ENCODE peak calls at places on chromosomes 11 and 22, in seven cellular contexts. One of them, this sample, is unnamed. For H3K36me3, the result is how much of the 10 kb centered on the place peaks cover.

GRCh38 chr11:124644426-124645280 is 22.0 kb downstream of the TBRG1 start:
- DNase-seq in heart left ventricle: peak
- DNase-seq in CD8-positive, alpha-beta T cell: peak
- DNase-seq in HCT116: peak
- DNase-seq in mammary epithelial cell: peak
- DNase-seq in fibroblast of lung: peak
- DNase-seq in left ventricle myocardium inferior: peak
- DNase-seq in this sample: peak

GRCh38 chr22:36781656-36782627 is 6.0 kb upstream of the IFT27 start:
- DNase-seq in heart left ventricle: peak
- DNase-seq in CD8-positive, alpha-beta T cell: peak
- DNase-seq in HCT116: peak
- DNase-seq in mammary epithelial cell: peak
- DNase-seq in fibroblast of lung: peak
- DNase-seq in left ventricle myocardium inferior: peak
- DNase-seq in this sample: peak

GRCh38 chr22:29842740-29843139 is 4.7 kb upstream of the ASCC2 start:
- DNase-seq in heart left ventricle: no peak
- DNase-seq in CD8-positive, alpha-beta T cell: no peak
- DNase-seq in HCT116: no peak
- DNase-seq in mammary epithelial cell: peak
- DNase-seq in fibroblast of lung: peak
- DNase-seq in left ventricle myocardium inferior: no peak
- DNase-seq in this sample: peak

GRCh38 chr11:16739326-16739875 is 954 bp downstream of the C11orf58 start:
- DNase-seq in heart left ventricle: no peak
- DNase-seq in CD8-positive, alpha-beta T cell: no peak
- DNase-seq in HCT116: no peak
- DNase-seq in mammary epithelial cell: peak
- DNase-seq in fibroblast of lung: peak
- DNase-seq in left ventricle myocardium inferior: no peak
- DNase-seq in this sample: no peak

GRCh38 chr11:81036168-81036870 is 1595.5 kb upstream of the TENM4 start:
- DNase-seq in heart left ventricle: no peak
- DNase-seq in CD8-positive, alpha-beta T cell: no peak
- DNase-seq in HCT116: no peak
- DNase-seq in mammary epithelial cell: no peak
- DNase-seq in fibroblast of lung: no peak
- DNase-seq in left ventricle myocardium inferior: no peak
- DNase-seq in this sample: no peak

GRCh38 chr11:68661014-68661413 is 23.3 kb upstream of the GAL start:
- DNase-seq in heart left ventricle: no peak
- DNase-seq in CD8-positive, alpha-beta T cell: no peak
- DNase-seq in HCT116: no peak
- DNase-seq in mammary epithelial cell: no peak
- DNase-seq in fibroblast of lung: no peak
- DNase-seq in left ventricle myocardium inferior: no peak
- DNase-seq in this sample: no peak

GRCh38 chr22:18952022-18952421 is 15.9 kb upstream of the PRODH start:
- DNase-seq in heart left ventricle: peak
- DNase-seq in CD8-positive, alpha-beta T cell: no peak
- DNase-seq in HCT116: no peak
- DNase-seq in mammary epithelial cell: no peak
- DNase-seq in fibroblast of lung: no peak
- DNase-seq in left ventricle myocardium inferior: no peak
- DNase-seq in this sample: no peak

GRCh38 chr11:100574894-100575769 is 112.0 kb upstream of the ARHGAP42 start:
- DNase-seq in heart left ventricle: no peak
- DNase-seq in CD8-positive, alpha-beta T cell: no peak
- DNase-seq in HCT116: peak
- DNase-seq in mammary epithelial cell: peak
- DNase-seq in fibroblast of lung: peak
- DNase-seq in left ventricle myocardium inferior: no peak
- DNase-seq in this sample: peak

GRCh38 chr22:49769691-49770315 is 57.9 kb downstream of the BRD1 start:
- DNase-seq in heart left ventricle: no peak
- DNase-seq in CD8-positive, alpha-beta T cell: no peak
- DNase-seq in HCT116: no peak
- DNase-seq in mammary epithelial cell: no peak
- DNase-seq in fibroblast of lung: no peak
- DNase-seq in left ventricle myocardium inferior: peak
- DNase-seq in this sample: no peak

GRCh38 chr22:18031670-18032454 is 7.5 kb upstream of the MICAL3 start:
- DNase-seq in heart left ventricle: peak
- DNase-seq in CD8-positive, alpha-beta T cell: no peak
- DNase-seq in HCT116: peak
- DNase-seq in mammary epithelial cell: peak
- DNase-seq in fibroblast of lung: peak
- DNase-seq in left ventricle myocardium inferior: peak
- DNase-seq in this sample: peak

GRCh38 chr11:88175707-88176066 is 444 bp upstream of the RAB38 start:
- DNase-seq in heart left ventricle: no peak
- DNase-seq in CD8-positive, alpha-beta T cell: no peak
- DNase-seq in HCT116: no peak
- DNase-seq in mammary epithelial cell: no peak
- DNase-seq in fibroblast of lung: peak
- DNase-seq in left ventricle myocardium inferior: no peak
- DNase-seq in this sample: no peak

GRCh38 chr22:35173655-35174054 is 83.6 kb upstream of the HMGXB4 start:
- DNase-seq in heart left ventricle: no peak
- DNase-seq in CD8-positive, alpha-beta T cell: no peak
- DNase-seq in HCT116: no peak
- DNase-seq in mammary epithelial cell: no peak
- DNase-seq in fibroblast of lung: no peak
- DNase-seq in left ventricle myocardium inferior: no peak
- DNase-seq in this sample: no peak

GRCh38 chr11:15779518-15779917 is 576.8 kb downstream of the SOX6 start:
- DNase-seq in heart left ventricle: no peak
- DNase-seq in CD8-positive, alpha-beta T cell: no peak
- DNase-seq in HCT116: no peak
- DNase-seq in mammary epithelial cell: no peak
- DNase-seq in fibroblast of lung: no peak
- DNase-seq in left ventricle myocardium inferior: no peak
- DNase-seq in this sample: no peak

GRCh38 chr22:27238935-27239510 is 562.5 kb downstream of the MN1 start:
- DNase-seq in heart left ventricle: peak
- DNase-seq in CD8-positive, alpha-beta T cell: no peak
- DNase-seq in HCT116: no peak
- DNase-seq in mammary epithelial cell: peak
- DNase-seq in fibroblast of lung: peak
- DNase-seq in left ventricle myocardium inferior: peak
- DNase-seq in this sample: peak

GRCh38 chr11:66462911-66463310 is 3.8 kb upstream of the PELI3 start:
- DNase-seq in heart left ventricle: no peak
- DNase-seq in CD8-positive, alpha-beta T cell: no peak
- DNase-seq in HCT116: no peak
- DNase-seq in mammary epithelial cell: no peak
- DNase-seq in fibroblast of lung: no peak
- DNase-seq in left ventricle myocardium inferior: no peak
- DNase-seq in this sample: peak

GRCh38 chr22:19723165-19723989 is at the start of gene GP1BB:
- DNase-seq in heart left ventricle: peak
- DNase-seq in CD8-positive, alpha-beta T cell: no peak
- DNase-seq in HCT116: no peak
- DNase-seq in mammary epithelial cell: no peak
- DNase-seq in fibroblast of lung: no peak
- DNase-seq in left ventricle myocardium inferior: peak
- DNase-seq in this sample: no peak

GRCh38 chr11:10875430-10876021 is 17.7 kb upstream of the ZBED5 start:
- DNase-seq in heart left ventricle: no peak
- DNase-seq in CD8-positive, alpha-beta T cell: no peak
- DNase-seq in HCT116: no peak
- DNase-seq in mammary epithelial cell: no peak
- DNase-seq in fibroblast of lung: no peak
- DNase-seq in left ventricle myocardium inferior: no peak
- DNase-seq in this sample: peak

GRCh38 chr11:9716275-9717039 is 52.6 kb downstream of the SWAP70 start:
- DNase-seq in heart left ventricle: peak
- DNase-seq in CD8-positive, alpha-beta T cell: no peak
- DNase-seq in HCT116: no peak
- DNase-seq in mammary epithelial cell: no peak
- DNase-seq in fibroblast of lung: peak
- DNase-seq in left ventricle myocardium inferior: no peak
- DNase-seq in this sample: peak

GRCh38 chr11:1750840-1751520 is 585 bp upstream of the IFITM10 start:
- DNase-seq in heart left ventricle: no peak
- DNase-seq in CD8-positive, alpha-beta T cell: no peak
- DNase-seq in HCT116: no peak
- DNase-seq in mammary epithelial cell: no peak
- DNase-seq in fibroblast of lung: no peak
- DNase-seq in left ventricle myocardium inferior: no peak
- DNase-seq in this sample: no peak

GRCh38 chr22:46000081-46001027 is 23.4 kb upstream of the WNT7B start:
- DNase-seq in heart left ventricle: no peak
- DNase-seq in CD8-positive, alpha-beta T cell: no peak
- DNase-seq in HCT116: no peak
- DNase-seq in mammary epithelial cell: no peak
- DNase-seq in fibroblast of lung: no peak
- DNase-seq in left ventricle myocardium inferior: peak
- DNase-seq in this sample: no peak

GRCh38 chr22:46001426-46002106 is 24.6 kb upstream of the WNT7B start:
- DNase-seq in heart left ventricle: peak
- DNase-seq in CD8-positive, alpha-beta T cell: no peak
- DNase-seq in HCT116: no peak
- DNase-seq in mammary epithelial cell: no peak
- DNase-seq in fibroblast of lung: no peak
- DNase-seq in left ventricle myocardium inferior: peak
- DNase-seq in this sample: no peak

GRCh38 chr22:46002757-46003270 is 25.9 kb upstream of the WNT7B start:
- DNase-seq in heart left ventricle: no peak
- DNase-seq in CD8-positive, alpha-beta T cell: no peak
- DNase-seq in HCT116: no peak
- DNase-seq in mammary epithelial cell: no peak
- DNase-seq in fibroblast of lung: peak
- DNase-seq in left ventricle myocardium inferior: peak
- DNase-seq in this sample: no peak

GRCh38 chr22:45999379-45999971 is 22.5 kb upstream of the WNT7B start:
- DNase-seq in heart left ventricle: no peak
- DNase-seq in CD8-positive, alpha-beta T cell: no peak
- DNase-seq in HCT116: no peak
- DNase-seq in mammary epithelial cell: no peak
- DNase-seq in fibroblast of lung: no peak
- DNase-seq in left ventricle myocardium inferior: peak
- DNase-seq in this sample: no peak

GRCh38 chr22:46001046-46001425 is 24.1 kb upstream of the WNT7B start:
- DNase-seq in heart left ventricle: no peak
- DNase-seq in CD8-positive, alpha-beta T cell: no peak
- DNase-seq in HCT116: no peak
- DNase-seq in mammary epithelial cell: no peak
- DNase-seq in fibroblast of lung: no peak
- DNase-seq in left ventricle myocardium inferior: no peak
- DNase-seq in this sample: no peak
- TF ChIP-seq CTCF in heart left ventricle: no peak
- TF ChIP-seq CTCF in CD8-positive, alpha-beta T cell: no peak
- TF ChIP-seq CTCF in HCT116: no peak
- TF ChIP-seq CTCF in mammary epithelial cell: no peak
- TF ChIP-seq CTCF in fibroblast of lung: no peak
- TF ChIP-seq CTCF in left ventricle myocardium inferior: no peak
- TF ChIP-seq CTCF in this sample: no peak

GRCh38 chr11:79686703-79687419 is 246.0 kb upstream of the TENM4 start:
- DNase-seq in heart left ventricle: no peak
- DNase-seq in CD8-positive, alpha-beta T cell: no peak
- DNase-seq in HCT116: no peak
- DNase-seq in mammary epithelial cell: no peak
- DNase-seq in fibroblast of lung: no peak
- DNase-seq in left ventricle myocardium inferior: no peak
- DNase-seq in this sample: peak

GRCh38 chr11:79694368-79694767 is 253.5 kb upstream of the TENM4 start:
- DNase-seq in heart left ventricle: no peak
- DNase-seq in CD8-positive, alpha-beta T cell: no peak
- DNase-seq in HCT116: no peak
- DNase-seq in mammary epithelial cell: peak
- DNase-seq in fibroblast of lung: no peak
- DNase-seq in left ventricle myocardium inferior: no peak
- DNase-seq in this sample: peak

DNA sequence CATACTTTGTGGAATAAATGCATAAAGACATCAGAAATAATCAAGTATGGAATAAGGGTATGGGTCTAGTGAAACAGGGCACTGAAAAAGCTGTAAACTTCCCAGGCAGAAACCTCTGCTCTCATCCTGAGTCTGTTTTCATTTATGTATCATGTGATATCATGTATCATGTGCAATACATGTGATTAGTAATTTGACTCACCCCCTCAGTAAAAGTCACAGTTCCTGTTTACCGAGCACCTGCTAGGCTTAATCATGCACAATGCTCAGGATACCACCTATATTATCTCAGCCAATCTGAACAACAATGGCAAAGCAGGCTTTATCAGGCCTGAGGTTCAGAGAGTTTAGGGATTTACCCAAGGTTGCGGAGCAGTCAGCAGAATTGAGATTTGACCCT is 250.6 kb upstream of the TENM4 start:
- DNase-seq in heart left ventricle: no peak
- DNase-seq in CD8-positive, alpha-beta T cell: no peak
- DNase-seq in HCT116: no peak
- DNase-seq in mammary epithelial cell: no peak
- DNase-seq in fibroblast of lung: no peak
- DNase-seq in left ventricle myocardium inferior: no peak
- DNase-seq in this sample: peak
- H3K4me3 ChIP-seq in heart left ventricle: no peak
- H3K4me3 ChIP-seq in CD8-positive, alpha-beta T cell: no peak
- H3K4me3 ChIP-seq in HCT116: no peak
- H3K4me3 ChIP-seq in mammary epithelial cell: no peak
- H3K4me3 ChIP-seq in fibroblast of lung: no peak
- H3K4me3 ChIP-seq in left ventricle myocardium inferior: no peak
- H3K4me3 ChIP-seq in this sample: no peak

GRCh38 chr11:13366266-13367026 is 88.9 kb downstream of the BMAL1 start:
- DNase-seq in heart left ventricle: no peak
- DNase-seq in CD8-positive, alpha-beta T cell: no peak
- DNase-seq in HCT116: no peak
- DNase-seq in mammary epithelial cell: no peak
- DNase-seq in fibroblast of lung: no peak
- DNase-seq in left ventricle myocardium inferior: no peak
- DNase-seq in this sample: no peak
- H3K36me3 ChIP-seq in heart left ventricle: under half
- H3K36me3 ChIP-seq in CD8-positive, alpha-beta T cell: half or more
- H3K36me3 ChIP-seq in HCT116: under half
- H3K36me3 ChIP-seq in mammary epithelial cell: under half
- H3K36me3 ChIP-seq in fibroblast of lung: under half
- H3K36me3 ChIP-seq in left ventricle myocardium inferior: half or more
- H3K36me3 ChIP-seq in this sample: under half

GRCh38 chr11:72789493-72790131 is 4.2 kb downstream of the STARD10 start:
- DNase-seq in heart left ventricle: peak
- DNase-seq in CD8-positive, alpha-beta T cell: no peak
- DNase-seq in HCT116: no peak
- DNase-seq in mammary epithelial cell: peak
- DNase-seq in fibroblast of lung: peak
- DNase-seq in left ventricle myocardium inferior: peak
- DNase-seq in this sample: peak

GRCh38 chr11:72784662-72785061 is 9.2 kb downstream of the STARD10 start:
- DNase-seq in heart left ventricle: no peak
- DNase-seq in CD8-positive, alpha-beta T cell: no peak
- DNase-seq in HCT116: no peak
- DNase-seq in mammary epithelial cell: no peak
- DNase-seq in fibroblast of lung: no peak
- DNase-seq in left ventricle myocardium inferior: no peak
- DNase-seq in this sample: no peak

GRCh38 chr11:72786305-72787261 is 7.3 kb downstream of the STARD10 start:
- DNase-seq in heart left ventricle: no peak
- DNase-seq in CD8-positive, alpha-beta T cell: no peak
- DNase-seq in HCT116: no peak
- DNase-seq in mammary epithelial cell: no peak
- DNase-seq in fibroblast of lung: no peak
- DNase-seq in left ventricle myocardium inferior: no peak
- DNase-seq in this sample: no peak

GRCh38 chr11:72788250-72788649 is 5.6 kb downstream of the STARD10 start:
- DNase-seq in heart left ventricle: no peak
- DNase-seq in CD8-positive, alpha-beta T cell: no peak
- DNase-seq in HCT116: no peak
- DNase-seq in mammary epithelial cell: no peak
- DNase-seq in fibroblast of lung: no peak
- DNase-seq in left ventricle myocardium inferior: no peak
- DNase-seq in this sample: no peak

GRCh38 chr11:72787262-72788104 is 6.4 kb downstream of the STARD10 start:
- DNase-seq in heart left ventricle: no peak
- DNase-seq in CD8-positive, alpha-beta T cell: no peak
- DNase-seq in HCT116: no peak
- DNase-seq in mammary epithelial cell: no peak
- DNase-seq in fibroblast of lung: no peak
- DNase-seq in left ventricle myocardium inferior: no peak
- DNase-seq in this sample: no peak
- TF ChIP-seq CTCF in heart left ventricle: no peak
- TF ChIP-seq CTCF in CD8-positive, alpha-beta T cell: no peak
- TF ChIP-seq CTCF in HCT116: peak
- TF ChIP-seq CTCF in mammary epithelial cell: no peak
- TF ChIP-seq CTCF in fibroblast of lung: no peak
- TF ChIP-seq CTCF in left ventricle myocardium inferior: no peak
- TF ChIP-seq CTCF in this sample: peak